ENCODE peak calls at places on chromosomes 1 and 21, in seven cellular contexts. J, I, G, M, U, P and V are unnamed samples.

GRCh38 chr1:23639460-23639859 is 52.1 kb upstream of the RPL11 start:
- DNase-seq in J (no peak), I (no peak), G (no peak), M (no peak), U (no peak), P (peak; percentile 17), V (no peak)

GRCh38 chr21:25895565-25896205 is 160.9 kb downstream of the GABPA start:
- DNase-seq in J (no peak), I (peak; percentile 41), G (no peak), M (peak; percentile 55), U (peak; percentile 53), P (peak; percentile 79), V (peak; percentile 66)

GRCh38 chr1:215257280-215257679 is 174.7 kb downstream of the KCNK2 start:
- DNase-seq in J (no peak), I (no peak), G (no peak), M (no peak), U (no peak), P (peak; percentile 35), V (no peak)

GRCh38 chr1:232473319-232473718 is 156.6 kb downstream of the SIPA1L2 start:
- DNase-seq in J (no peak), I (no peak), G (no peak), M (no peak), U (peak; percentile 33), P (peak; percentile 81), V (peak; percentile 58)

GRCh38 chr1:83905315-83905907 is 93.5 kb downstream of the TTLL7 start:
- DNase-seq in J (no peak), I (peak; percentile 21), G (peak; percentile 37), M (peak; percentile 8), U (peak; percentile 51), P (peak; percentile 52), V (peak; percentile 45)

GRCh38 chr1:231460614-231461013 is 38.5 kb upstream of the EGLN1 start:
- DNase-seq in J (no peak), I (no peak), G (no peak), M (peak; percentile 69), U (no peak), P (no peak), V (no peak)

GRCh38 chr1:228095161-228095560 is 8.0 kb downstream of the C1orf35 start:
- DNase-seq in J (no peak), I (no peak), G (no peak), M (no peak), U (no peak), P (no peak), V (no peak)

GRCh38 chr1:241600496-241600901 is 39.7 kb downstream of the CHML start:
- DNase-seq in J (no peak), I (no peak), G (peak; percentile 27), M (no peak), U (no peak), P (peak; percentile 80), V (no peak)

GRCh38 chr1:69269491-69269890 is 298.2 kb upstream of the LRRC7 start:
- DNase-seq in J (no peak), I (no peak), G (peak; percentile 10), M (no peak), U (no peak), P (no peak), V (peak; percentile 28)

GRCh38 chr1:203763505-203763904 is 1.5 kb upstream of the LAX1 start:
- DNase-seq in J (no peak), I (no peak), G (no peak), M (no peak), U (no peak), P (no peak), V (no peak)

GRCh38 chr21:46213620-46214286 is 14.8 kb downstream of the LSS start:
- DNase-seq in J (no peak), I (no peak), G (no peak), M (no peak), U (no peak), P (no peak), V (no peak)
- TF ChIP-seq EZH2phosphoT487 in J (no peak), I (no peak), G (no peak), M (no peak), U (no peak), P (no peak), V (no peak)

GRCh38 chr1:7752512-7753417 is 18.3 kb upstream of the VAMP3 start:
- DNase-seq in J (peak; percentile 32), I (peak; percentile 90), G (peak; percentile 85), M (peak; percentile 51), U (peak; percentile 78), P (peak; percentile 81), V (peak; percentile 90)
- H3K4me3 ChIP-seq in J (no peak overlapping the region), I (peak overlapping the region; percentile 39), G (peak overlapping the region; percentile 2), M (peak overlapping the region; percentile 38), U (peak overlapping the region; percentile 69), P (peak overlapping the region; percentile 78), V (peak overlapping the region; percentile 19)

GRCh38 chr1:179813626-179814351 is 63.8 kb downstream of the TOR1AIP2 start:
- DNase-seq in J (no peak), I (no peak), G (no peak), M (no peak), U (no peak), P (no peak), V (no peak)

GRCh38 chr1:179816196-179816960 is 61.2 kb downstream of the TOR1AIP2 start:
- DNase-seq in J (no peak), I (no peak), G (peak; percentile 40), M (no peak), U (no peak), P (no peak), V (peak; percentile 34)

GRCh38 chr1:179814513-179814838 is 63.1 kb downstream of the TOR1AIP2 start:
- DNase-seq in J (no peak), I (no peak), G (no peak), M (no peak), U (no peak), P (peak; percentile 87), V (no peak)

GRCh38 chr1:179817056-179817455 is 60.5 kb downstream of the TOR1AIP2 start:
- DNase-seq in J (no peak), I (no peak), G (no peak), M (no peak), U (no peak), P (no peak), V (no peak)

DNA sequence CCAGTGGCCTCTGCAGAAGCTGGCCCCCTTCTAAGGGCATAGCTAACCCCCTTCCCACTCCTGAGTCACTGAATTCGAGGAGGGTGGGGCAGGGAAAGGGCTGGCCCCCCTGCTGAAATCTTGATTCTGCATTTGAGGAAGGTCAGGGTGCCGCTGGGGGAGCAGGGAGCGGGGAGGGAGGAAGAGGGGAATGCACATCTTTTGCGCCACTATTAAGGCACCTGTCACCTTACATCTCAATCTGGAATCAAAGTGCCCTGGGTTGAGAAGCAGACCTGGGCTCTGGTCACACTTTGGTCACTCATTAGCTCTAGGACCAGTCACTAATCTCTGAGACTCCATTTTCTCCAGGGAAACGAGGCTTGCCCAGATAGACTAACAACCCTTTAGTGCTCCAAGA is 62.0 kb downstream of the TOR1AIP2 start:
- DNase-seq in J (no peak), I (no peak), G (no peak), M (no peak), U (no peak), P (no peak), V (no peak)
- TF ChIP-seq EZH2 in J (no peak), I (no peak), G (no peak), M (no peak), U (no peak), P (no peak), V (no peak)

GRCh38 chr1:93817819-93818569 is 61.0 kb downstream of the DNTTIP2 start:
- DNase-seq in J (no peak), I (no peak), G (no peak), M (no peak), U (peak; percentile 46), P (no peak), V (no peak)
- TF ChIP-seq EZH2phosphoT487 in J (no peak), I (no peak), G (no peak), M (no peak), U (no peak), P (no peak), V (no peak)

DNA sequence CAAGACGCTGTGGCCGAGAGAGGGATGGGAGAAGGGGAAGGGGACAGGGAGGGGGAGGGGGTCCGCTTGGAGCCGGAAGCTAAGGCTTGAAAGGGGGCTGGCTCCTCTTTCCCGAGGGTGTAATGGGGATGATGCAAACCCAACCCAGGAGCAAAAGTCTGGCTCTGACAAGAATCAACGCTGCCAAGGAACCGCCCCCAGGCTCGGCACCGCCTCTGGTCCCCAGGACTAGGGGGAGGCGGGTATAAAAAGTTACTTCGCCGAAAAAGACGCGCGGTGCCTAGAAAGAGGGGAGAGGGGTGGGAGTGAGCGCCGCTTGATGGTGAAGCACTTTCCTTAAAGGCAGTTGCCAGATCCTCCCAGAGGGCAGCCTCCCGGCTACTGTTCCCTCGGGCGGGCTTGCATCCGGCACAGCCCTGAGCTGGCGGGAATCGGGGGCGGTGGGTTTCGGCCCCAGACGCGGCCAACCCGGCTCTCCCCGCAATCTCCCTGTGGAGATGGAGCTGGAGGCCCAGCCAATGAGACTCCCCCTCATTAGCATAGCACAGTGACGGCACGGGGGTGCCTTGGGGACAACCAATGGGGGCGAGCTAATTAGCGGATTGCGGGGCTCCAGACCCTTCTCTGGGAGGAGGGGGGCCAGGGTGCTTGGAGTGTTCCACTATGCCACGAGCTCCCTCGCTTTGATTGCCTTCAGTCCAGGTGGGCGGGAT is at the start of gene KCNT2:
- DNase-seq in J (no peak), I (peak; percentile 97), G (peak; percentile 84), M (no peak), U (no peak), P (peak; percentile 60), V (peak; percentile 99)
- H3K4me3 ChIP-seq in J (no peak within 1 kb of the TSS), I (peak within 1 kb of the TSS; percentile 91), G (peak within 1 kb of the TSS; percentile 84), M (no peak within 1 kb of the TSS), U (peak within 1 kb of the TSS; percentile 67), P (peak within 1 kb of the TSS; percentile 77), V (peak within 1 kb of the TSS; percentile 84)